ENCODE peak calls at places on chromosomes 1 and 21, in ten cellular contexts. V is adrenal gland; D is OCI-LY7; M is colonic mucosa; J is tibial artery; Q is heart right ventricle; X is uterus; U is effector memory CD4-positive, alpha-beta T cell; A is breast epithelium; H is psoas muscle. Y is an unnamed sample.

GRCh38 chr1:109718495-109718894 is 6.4 kb downstream of the GSTM5 start:
- DNase-seq in V (no peak), D (no peak), M (no peak), J (no peak), Q (no peak), X (no peak), U (no peak), A (no peak), H (no peak), Y (no peak)

GRCh38 chr1:234845097-234845660 is 235.2 kb upstream of the IRF2BP2 start:
- DNase-seq in V (no peak), D (no peak), M (no peak), J (no peak), Q (no peak), X (no peak), U (peak; percentile 58), A (no peak), H (no peak), Y (no peak)

GRCh38 chr1:184101116-184101515 is 49.6 kb downstream of the TSEN15 start:
- DNase-seq in V (no peak), D (no peak), M (no peak), J (no peak), Q (no peak), X (no peak), U (no peak), A (no peak), H (no peak), Y (no peak)

GRCh38 chr1:29408831-29409605 is 172.7 kb downstream of the PTPRU start:
- DNase-seq in V (no peak), D (no peak), M (no peak), J (no peak), Q (no peak), X (no peak), U (no peak), A (no peak), H (no peak), Y (no peak)

GRCh38 chr1:182259229-182259872 is 132.2 kb downstream of the GLUL start:
- DNase-seq in V (peak; percentile 79), D (no peak), M (peak; percentile 44), J (peak; percentile 67), Q (peak; percentile 46), X (no peak), U (peak; percentile 33), A (peak; percentile 76), H (peak; percentile 76), Y (peak; percentile 84)

GRCh38 chr21:37164742-37165141 is 91.7 kb downstream of the TTC3 start:
- DNase-seq in V (no peak), D (no peak), M (no peak), J (no peak), Q (no peak), X (no peak), U (no peak), A (no peak), H (no peak), Y (no peak)

GRCh38 chr1:68796888-68797287 is 300.0 kb upstream of the DEPDC1 start:
- DNase-seq in V (no peak), D (no peak), M (no peak), J (no peak), Q (no peak), X (no peak), U (no peak), A (no peak), H (no peak), Y (no peak)

GRCh38 chr1:28104866-28105467 is 16.6 kb upstream of the EYA3 start:
- DNase-seq in V (peak; percentile 34), D (no peak), M (peak; percentile 89), J (no peak), Q (no peak), X (no peak), U (no peak), A (no peak), H (no peak), Y (no peak)

GRCh38 chr1:235513495-235514366 is 9.5 kb upstream of the B3GALNT2 start:
- DNase-seq in V (peak; percentile 67), D (peak; percentile 65), M (peak; percentile 64), J (no peak), Q (peak; percentile 62), X (no peak), U (no peak), A (no peak), H (no peak), Y (no peak)

GRCh38 chr1:6260961-6261614 is at the start of gene GPR153:
- DNase-seq in V (peak; percentile 36), D (no peak), M (peak; percentile 57), J (no peak), Q (no peak), X (peak; percentile 62), U (no peak), A (no peak), H (no peak), Y (peak; percentile 58)

GRCh38 chr1:95380909-95381308 is 146.9 kb downstream of the RWDD3 start:
- DNase-seq in V (no peak), D (no peak), M (no peak), J (no peak), Q (no peak), X (no peak), U (no peak), A (no peak), H (no peak), Y (no peak)

GRCh38 chr1:1020000-1020404 is at the start of gene AGRN:
- DNase-seq in V (peak; percentile 49), D (no peak), M (no peak), J (no peak), Q (no peak), X (peak; percentile 56), U (no peak), A (no peak), H (peak; percentile 80), Y (peak; percentile 80)

GRCh38 chr1:147292012-147292411 is 49.5 kb downstream of the CHD1L start:
- DNase-seq in V (no peak), D (no peak), M (no peak), J (no peak), Q (no peak), X (no peak), U (no peak), A (no peak), H (no peak), Y (no peak)

GRCh38 chr1:32100359-32100758 is 7.5 kb upstream of the KPNA6 start:
- DNase-seq in V (no peak), D (no peak), M (no peak), J (peak; percentile 67), Q (peak; percentile 75), X (no peak), U (no peak), A (no peak), H (no peak), Y (peak; percentile 70)

GRCh38 chr1:83725735-83726360 is 273.1 kb downstream of the TTLL7 start:
- DNase-seq in V (no peak), D (no peak), M (no peak), J (no peak), Q (no peak), X (no peak), U (no peak), A (no peak), H (no peak), Y (no peak)

GRCh38 chr1:230857077-230857476 is 11.2 kb downstream of the C1orf198 start:
- DNase-seq in V (no peak), D (no peak), M (no peak), J (peak; percentile 74), Q (no peak), X (no peak), U (no peak), A (no peak), H (no peak), Y (peak; percentile 44)

GRCh38 chr21:42631142-42631541 is 22.3 kb upstream of the PDE9A start:
- DNase-seq in V (no peak), D (no peak), M (no peak), J (no peak), Q (no peak), X (no peak), U (no peak), A (no peak), H (no peak), Y (no peak)

GRCh38 chr1:184801503-184801902 is 46.8 kb upstream of the EDEM3 start:
- DNase-seq in V (peak; percentile 57), D (no peak), M (no peak), J (no peak), Q (no peak), X (no peak), U (no peak), A (no peak), H (no peak), Y (no peak)

GRCh38 chr1:84998642-84999280 is 1.8 kb upstream of the MCOLN2 start:
- DNase-seq in V (peak; percentile 10), D (peak; percentile 83), M (no peak), J (no peak), Q (no peak), X (no peak), U (peak; percentile 46), A (no peak), H (no peak), Y (no peak)

GRCh38 chr1:32335619-32335950 is 448 bp downstream of the MARCKSL1 start:
- DNase-seq in V (no peak), D (no peak), M (no peak), J (no peak), Q (no peak), X (no peak), U (no peak), A (no peak), H (no peak), Y (no peak)

GRCh38 chr1:8816831-8817412 is 518 bp downstream of the RERE start:
- DNase-seq in V (peak; percentile 39), D (peak; percentile 38), M (peak; percentile 51), J (no peak), Q (no peak), X (peak; percentile 30), U (peak; percentile 3), A (peak; percentile 30), H (peak; percentile 60), Y (peak; percentile 64)

GRCh38 chr21:44425307-44425894 is 29.9 kb upstream of the LRRC3 start:
- DNase-seq in V (peak; percentile 11), D (no peak), M (no peak), J (peak; percentile 60), Q (no peak), X (no peak), U (no peak), A (no peak), H (peak; percentile 27), Y (no peak)
- H3K4me3 ChIP-seq in V (no peak overlapping the region), D (no peak overlapping the region), M (no peak overlapping the region), J (no peak overlapping the region), Q (peak overlapping the region; percentile 7), X (no peak overlapping the region), U (no peak overlapping the region), A (peak overlapping the region; percentile 60), H (peak overlapping the region; percentile 22), Y (no peak overlapping the region)

GRCh38 chr1:76293831-76294230 is 219.3 kb downstream of the ST6GALNAC3 start:
- DNase-seq in V (no peak), D (no peak), M (no peak), J (no peak), Q (no peak), X (no peak), U (no peak), A (no peak), H (no peak), Y (no peak)
- H3K4me1 ChIP-seq in V (no peaks in the 10 kb centered on the region), D (peaks cover 87% of the 10 kb centered on the region), M (no peaks in the 10 kb centered on the region), J (no peaks in the 10 kb centered on the region), Q (no peaks in the 10 kb centered on the region), X (no peaks in the 10 kb centered on the region), U (no peaks in the 10 kb centered on the region), A (no peaks in the 10 kb centered on the region), H (no peaks in the 10 kb centered on the region), Y (peaks cover 1% of the 10 kb centered on the region)

GRCh38 chr1:4058706-4059105 is 158.6 kb upstream of the C1orf174 start:
- DNase-seq in V (no peak), D (no peak), M (no peak), J (no peak), Q (no peak), X (no peak), U (no peak), A (no peak), H (no peak), Y (no peak)
- H3K4me3 ChIP-seq in V (no peak overlapping the region), D (no peak overlapping the region), M (no peak overlapping the region), J (no peak overlapping the region), Q (no peak overlapping the region), X (no peak overlapping the region), U (no peak overlapping the region), A (no peak overlapping the region), H (no peak overlapping the region), Y (no peak overlapping the region)

GRCh38 chr1:26546375-26546774 is 16.8 kb downstream of the RPS6KA1 start:
- DNase-seq in V (peak; percentile 68), D (no peak), M (no peak), J (no peak), Q (no peak), X (no peak), U (no peak), A (no peak), H (no peak), Y (no peak)
- H3K4me1 ChIP-seq in V (peaks cover 9% of the 10 kb centered on the region), D (peaks cover 60% of the 10 kb centered on the region), M (no peaks in the 10 kb centered on the region), J (no peaks in the 10 kb centered on the region), Q (peaks cover 13% of the 10 kb centered on the region), X (no peaks in the 10 kb centered on the region), U (peaks cover 56% of the 10 kb centered on the region), A (peaks cover 5% of the 10 kb centered on the region), H (no peaks in the 10 kb centered on the region), Y (peaks cover 3% of the 10 kb centered on the region)